ENCODE peak calls at places on chromosome 17, in nine cellular contexts. One of them, this sample, is unnamed.

GRCh38 chr17:3012926-3013581 is 50.4 kb downstream of the OR1D5 start:
- DNase-seq in activated T-helper 1 cell treated with anti-CD3 and anti-CD28 coated beads, Interleukin-2, amount 50 U/mL, for 16 hours: peak; percentile 17
- DNase-seq in posterior cingulate gyrus: peak; percentile 78
- DNase-seq in mammary epithelial cell: peak; percentile 26
- DNase-seq in stimulated activated naive B cell treated with anti-CD40 and anti-IgM and Interleukin-4, amounts not matched to agents 10 μg/mL and 1 μg/mL and 100 μg/mL, for 72 hours: peak; percentile 47
- DNase-seq in skeletal muscle cell: no peak
- DNase-seq in choroid plexus epithelial cell: peak; percentile 68
- DNase-seq in Panc1: peak; percentile 45
- DNase-seq in OCI-M1: peak; percentile 42
- DNase-seq in this sample: no peak

GRCh38 chr17:82848022-82848592 is 8.3 kb upstream of the ZNF750 start:
- DNase-seq in activated T-helper 1 cell treated with anti-CD3 and anti-CD28 coated beads, Interleukin-2, amount 50 U/mL, for 16 hours: no peak
- DNase-seq in posterior cingulate gyrus: no peak
- DNase-seq in mammary epithelial cell: peak; percentile 96
- DNase-seq in stimulated activated naive B cell treated with anti-CD40 and anti-IgM and Interleukin-4, amounts not matched to agents 10 μg/mL and 1 μg/mL and 100 μg/mL, for 72 hours: no peak
- DNase-seq in skeletal muscle cell: peak; percentile 60
- DNase-seq in choroid plexus epithelial cell: peak; percentile 90
- DNase-seq in Panc1: no peak
- DNase-seq in OCI-M1: no peak
- DNase-seq in this sample: peak; percentile 49

GRCh38 chr17:75241996-75242460 is 19.4 kb downstream of the GGA3 start:
- DNase-seq in activated T-helper 1 cell treated with anti-CD3 and anti-CD28 coated beads, Interleukin-2, amount 50 U/mL, for 16 hours: no peak
- DNase-seq in posterior cingulate gyrus: no peak
- DNase-seq in mammary epithelial cell: no peak
- DNase-seq in stimulated activated naive B cell treated with anti-CD40 and anti-IgM and Interleukin-4, amounts not matched to agents 10 μg/mL and 1 μg/mL and 100 μg/mL, for 72 hours: no peak
- DNase-seq in skeletal muscle cell: no peak
- DNase-seq in choroid plexus epithelial cell: no peak
- DNase-seq in Panc1: no peak
- DNase-seq in OCI-M1: no peak
- DNase-seq in this sample: no peak

GRCh38 chr17:51853857-51854256 is 304.7 kb downstream of the CA10 start:
- DNase-seq in activated T-helper 1 cell treated with anti-CD3 and anti-CD28 coated beads, Interleukin-2, amount 50 U/mL, for 16 hours: no peak
- DNase-seq in posterior cingulate gyrus: no peak
- DNase-seq in mammary epithelial cell: peak; percentile 28
- DNase-seq in stimulated activated naive B cell treated with anti-CD40 and anti-IgM and Interleukin-4, amounts not matched to agents 10 μg/mL and 1 μg/mL and 100 μg/mL, for 72 hours: no peak
- DNase-seq in skeletal muscle cell: no peak
- DNase-seq in choroid plexus epithelial cell: no peak
- DNase-seq in Panc1: no peak
- DNase-seq in OCI-M1: no peak
- DNase-seq in this sample: no peak

GRCh38 chr17:45983614-45984310 is 15.3 kb upstream of the STH start:
- DNase-seq in activated T-helper 1 cell treated with anti-CD3 and anti-CD28 coated beads, Interleukin-2, amount 50 U/mL, for 16 hours: no peak
- DNase-seq in posterior cingulate gyrus: no peak
- DNase-seq in mammary epithelial cell: no peak
- DNase-seq in stimulated activated naive B cell treated with anti-CD40 and anti-IgM and Interleukin-4, amounts not matched to agents 10 μg/mL and 1 μg/mL and 100 μg/mL, for 72 hours: no peak
- DNase-seq in skeletal muscle cell: no peak
- DNase-seq in choroid plexus epithelial cell: no peak
- DNase-seq in Panc1: no peak
- DNase-seq in OCI-M1: no peak
- DNase-seq in this sample: no peak

GRCh38 chr17:3827124-3827773 is 18.8 kb downstream of the NCBP3 start:
- DNase-seq in activated T-helper 1 cell treated with anti-CD3 and anti-CD28 coated beads, Interleukin-2, amount 50 U/mL, for 16 hours: peak; percentile 27
- DNase-seq in posterior cingulate gyrus: no peak
- DNase-seq in mammary epithelial cell: peak; percentile 51
- DNase-seq in stimulated activated naive B cell treated with anti-CD40 and anti-IgM and Interleukin-4, amounts not matched to agents 10 μg/mL and 1 μg/mL and 100 μg/mL, for 72 hours: peak; percentile 35
- DNase-seq in skeletal muscle cell: peak; percentile 17
- DNase-seq in choroid plexus epithelial cell: peak; percentile 85
- DNase-seq in Panc1: peak; percentile 43
- DNase-seq in OCI-M1: peak; percentile 80
- DNase-seq in this sample: no peak

GRCh38 chr17:30920683-30921543 is 832 bp upstream of the ADAP2 start:
- DNase-seq in activated T-helper 1 cell treated with anti-CD3 and anti-CD28 coated beads, Interleukin-2, amount 50 U/mL, for 16 hours: no peak
- DNase-seq in posterior cingulate gyrus: no peak
- DNase-seq in mammary epithelial cell: no peak
- DNase-seq in stimulated activated naive B cell treated with anti-CD40 and anti-IgM and Interleukin-4, amounts not matched to agents 10 μg/mL and 1 μg/mL and 100 μg/mL, for 72 hours: no peak
- DNase-seq in skeletal muscle cell: no peak
- DNase-seq in choroid plexus epithelial cell: no peak
- DNase-seq in Panc1: no peak
- DNase-seq in OCI-M1: no peak
- DNase-seq in this sample: no peak

GRCh38 chr17:79047923-79048825 is 24.2 kb downstream of the C1QTNF1 start:
- DNase-seq in activated T-helper 1 cell treated with anti-CD3 and anti-CD28 coated beads, Interleukin-2, amount 50 U/mL, for 16 hours: no peak
- DNase-seq in posterior cingulate gyrus: peak; percentile 66
- DNase-seq in mammary epithelial cell: no peak
- DNase-seq in stimulated activated naive B cell treated with anti-CD40 and anti-IgM and Interleukin-4, amounts not matched to agents 10 μg/mL and 1 μg/mL and 100 μg/mL, for 72 hours: no peak
- DNase-seq in skeletal muscle cell: no peak
- DNase-seq in choroid plexus epithelial cell: no peak
- DNase-seq in Panc1: no peak
- DNase-seq in OCI-M1: no peak
- DNase-seq in this sample: no peak

GRCh38 chr17:45137561-45138305 is 2.2 kb downstream of the ACBD4 start:
- DNase-seq in activated T-helper 1 cell treated with anti-CD3 and anti-CD28 coated beads, Interleukin-2, amount 50 U/mL, for 16 hours: no peak
- DNase-seq in posterior cingulate gyrus: peak; percentile 27
- DNase-seq in mammary epithelial cell: no peak
- DNase-seq in stimulated activated naive B cell treated with anti-CD40 and anti-IgM and Interleukin-4, amounts not matched to agents 10 μg/mL and 1 μg/mL and 100 μg/mL, for 72 hours: no peak
- DNase-seq in skeletal muscle cell: no peak
- DNase-seq in choroid plexus epithelial cell: no peak
- DNase-seq in Panc1: no peak
- DNase-seq in OCI-M1: no peak
- DNase-seq in this sample: no peak

GRCh38 chr17:64773836-64774761 is 112.0 kb upstream of the SMURF2 start:
- DNase-seq in activated T-helper 1 cell treated with anti-CD3 and anti-CD28 coated beads, Interleukin-2, amount 50 U/mL, for 16 hours: no peak
- DNase-seq in posterior cingulate gyrus: no peak
- DNase-seq in mammary epithelial cell: peak; percentile 83
- DNase-seq in stimulated activated naive B cell treated with anti-CD40 and anti-IgM and Interleukin-4, amounts not matched to agents 10 μg/mL and 1 μg/mL and 100 μg/mL, for 72 hours: no peak
- DNase-seq in skeletal muscle cell: no peak
- DNase-seq in choroid plexus epithelial cell: peak; percentile 65
- DNase-seq in Panc1: no peak
- DNase-seq in OCI-M1: peak; percentile 27
- DNase-seq in this sample: peak; percentile 22

GRCh38 chr17:64662774-64663367 is 764 bp upstream of the SMURF2 start:
- DNase-seq in activated T-helper 1 cell treated with anti-CD3 and anti-CD28 coated beads, Interleukin-2, amount 50 U/mL, for 16 hours: no peak
- DNase-seq in posterior cingulate gyrus: peak; percentile 58
- DNase-seq in mammary epithelial cell: no peak
- DNase-seq in stimulated activated naive B cell treated with anti-CD40 and anti-IgM and Interleukin-4, amounts not matched to agents 10 μg/mL and 1 μg/mL and 100 μg/mL, for 72 hours: no peak
- DNase-seq in skeletal muscle cell: no peak
- DNase-seq in choroid plexus epithelial cell: no peak
- DNase-seq in Panc1: no peak
- DNase-seq in OCI-M1: no peak
- DNase-seq in this sample: no peak

GRCh38 chr17:35210741-35211140 is 16.5 kb upstream of the SLC35G3 start:
- DNase-seq in activated T-helper 1 cell treated with anti-CD3 and anti-CD28 coated beads, Interleukin-2, amount 50 U/mL, for 16 hours: no peak
- DNase-seq in posterior cingulate gyrus: no peak
- DNase-seq in mammary epithelial cell: no peak
- DNase-seq in stimulated activated naive B cell treated with anti-CD40 and anti-IgM and Interleukin-4, amounts not matched to agents 10 μg/mL and 1 μg/mL and 100 μg/mL, for 72 hours: no peak
- DNase-seq in skeletal muscle cell: no peak
- DNase-seq in choroid plexus epithelial cell: no peak
- DNase-seq in Panc1: no peak
- DNase-seq in OCI-M1: no peak
- DNase-seq in this sample: no peak

GRCh38 chr17:42849451-42850157 is 1.4 kb upstream of the AOC3 start:
- DNase-seq in activated T-helper 1 cell treated with anti-CD3 and anti-CD28 coated beads, Interleukin-2, amount 50 U/mL, for 16 hours: no peak
- DNase-seq in posterior cingulate gyrus: no peak
- DNase-seq in mammary epithelial cell: no peak
- DNase-seq in stimulated activated naive B cell treated with anti-CD40 and anti-IgM and Interleukin-4, amounts not matched to agents 10 μg/mL and 1 μg/mL and 100 μg/mL, for 72 hours: no peak
- DNase-seq in skeletal muscle cell: no peak
- DNase-seq in choroid plexus epithelial cell: no peak
- DNase-seq in Panc1: no peak
- DNase-seq in OCI-M1: no peak
- DNase-seq in this sample: no peak

GRCh38 chr17:49898547-49899490 is 51.0 kb upstream of the TAC4 start:
- DNase-seq in activated T-helper 1 cell treated with anti-CD3 and anti-CD28 coated beads, Interleukin-2, amount 50 U/mL, for 16 hours: no peak
- DNase-seq in posterior cingulate gyrus: no peak
- DNase-seq in mammary epithelial cell: no peak
- DNase-seq in stimulated activated naive B cell treated with anti-CD40 and anti-IgM and Interleukin-4, amounts not matched to agents 10 μg/mL and 1 μg/mL and 100 μg/mL, for 72 hours: no peak
- DNase-seq in skeletal muscle cell: no peak
- DNase-seq in choroid plexus epithelial cell: peak; percentile 25
- DNase-seq in Panc1: no peak
- DNase-seq in OCI-M1: peak; percentile 9
- DNase-seq in this sample: no peak

GRCh38 chr17:60699090-60699489 is 21.4 kb downstream of the BCAS3 start:
- DNase-seq in activated T-helper 1 cell treated with anti-CD3 and anti-CD28 coated beads, Interleukin-2, amount 50 U/mL, for 16 hours: no peak
- DNase-seq in posterior cingulate gyrus: no peak
- DNase-seq in mammary epithelial cell: no peak
- DNase-seq in stimulated activated naive B cell treated with anti-CD40 and anti-IgM and Interleukin-4, amounts not matched to agents 10 μg/mL and 1 μg/mL and 100 μg/mL, for 72 hours: no peak
- DNase-seq in skeletal muscle cell: no peak
- DNase-seq in choroid plexus epithelial cell: no peak
- DNase-seq in Panc1: no peak
- DNase-seq in OCI-M1: no peak
- DNase-seq in this sample: no peak

GRCh38 chr17:52537368-52537767 is 378.9 kb upstream of the CA10 start:
- DNase-seq in activated T-helper 1 cell treated with anti-CD3 and anti-CD28 coated beads, Interleukin-2, amount 50 U/mL, for 16 hours: no peak
- DNase-seq in posterior cingulate gyrus: no peak
- DNase-seq in mammary epithelial cell: no peak
- DNase-seq in stimulated activated naive B cell treated with anti-CD40 and anti-IgM and Interleukin-4, amounts not matched to agents 10 μg/mL and 1 μg/mL and 100 μg/mL, for 72 hours: no peak
- DNase-seq in skeletal muscle cell: no peak
- DNase-seq in choroid plexus epithelial cell: no peak
- DNase-seq in Panc1: no peak
- DNase-seq in OCI-M1: no peak
- DNase-seq in this sample: no peak

GRCh38 chr17:44677136-44677535 is 12.4 kb downstream of the CCDC43 start:
- DNase-seq in activated T-helper 1 cell treated with anti-CD3 and anti-CD28 coated beads, Interleukin-2, amount 50 U/mL, for 16 hours: no peak
- DNase-seq in posterior cingulate gyrus: no peak
- DNase-seq in mammary epithelial cell: no peak
- DNase-seq in stimulated activated naive B cell treated with anti-CD40 and anti-IgM and Interleukin-4, amounts not matched to agents 10 μg/mL and 1 μg/mL and 100 μg/mL, for 72 hours: no peak
- DNase-seq in skeletal muscle cell: no peak
- DNase-seq in choroid plexus epithelial cell: peak; percentile 34
- DNase-seq in Panc1: no peak
- DNase-seq in OCI-M1: no peak
- DNase-seq in this sample: no peak

GRCh38 chr17:61117983-61118382 is 281.7 kb upstream of the TBX2 start:
- DNase-seq in activated T-helper 1 cell treated with anti-CD3 and anti-CD28 coated beads, Interleukin-2, amount 50 U/mL, for 16 hours: no peak
- DNase-seq in posterior cingulate gyrus: no peak
- DNase-seq in mammary epithelial cell: no peak
- DNase-seq in stimulated activated naive B cell treated with anti-CD40 and anti-IgM and Interleukin-4, amounts not matched to agents 10 μg/mL and 1 μg/mL and 100 μg/mL, for 72 hours: no peak
- DNase-seq in skeletal muscle cell: no peak
- DNase-seq in choroid plexus epithelial cell: no peak
- DNase-seq in Panc1: no peak
- DNase-seq in OCI-M1: no peak
- DNase-seq in this sample: no peak

GRCh38 chr17:33039874-33040273 is 48.2 kb downstream of the SPACA3 start:
- DNase-seq in activated T-helper 1 cell treated with anti-CD3 and anti-CD28 coated beads, Interleukin-2, amount 50 U/mL, for 16 hours: no peak
- DNase-seq in posterior cingulate gyrus: no peak
- DNase-seq in mammary epithelial cell: peak; percentile 90
- DNase-seq in stimulated activated naive B cell treated with anti-CD40 and anti-IgM and Interleukin-4, amounts not matched to agents 10 μg/mL and 1 μg/mL and 100 μg/mL, for 72 hours: no peak
- DNase-seq in skeletal muscle cell: peak; percentile 43
- DNase-seq in choroid plexus epithelial cell: peak; percentile 69
- DNase-seq in Panc1: no peak
- DNase-seq in OCI-M1: no peak
- DNase-seq in this sample: peak; percentile 84

GRCh38 chr17:16407911-16408588 is 7.3 kb upstream of the TRPV2 start:
- DNase-seq in activated T-helper 1 cell treated with anti-CD3 and anti-CD28 coated beads, Interleukin-2, amount 50 U/mL, for 16 hours: no peak
- DNase-seq in posterior cingulate gyrus: peak; percentile 81
- DNase-seq in mammary epithelial cell: peak; percentile 61
- DNase-seq in stimulated activated naive B cell treated with anti-CD40 and anti-IgM and Interleukin-4, amounts not matched to agents 10 μg/mL and 1 μg/mL and 100 μg/mL, for 72 hours: peak; percentile 63
- DNase-seq in skeletal muscle cell: no peak
- DNase-seq in choroid plexus epithelial cell: peak; percentile 81
- DNase-seq in Panc1: no peak
- DNase-seq in OCI-M1: peak; percentile 67
- DNase-seq in this sample: no peak

GRCh38 chr17:27609606-27610303 is 21.2 kb upstream of the LGALS9 start:
- DNase-seq in activated T-helper 1 cell treated with anti-CD3 and anti-CD28 coated beads, Interleukin-2, amount 50 U/mL, for 16 hours: no peak
- DNase-seq in posterior cingulate gyrus: peak; percentile 81
- DNase-seq in mammary epithelial cell: peak; percentile 42
- DNase-seq in stimulated activated naive B cell treated with anti-CD40 and anti-IgM and Interleukin-4, amounts not matched to agents 10 μg/mL and 1 μg/mL and 100 μg/mL, for 72 hours: no peak
- DNase-seq in skeletal muscle cell: no peak
- DNase-seq in choroid plexus epithelial cell: peak; percentile 72
- DNase-seq in Panc1: no peak
- DNase-seq in OCI-M1: peak; percentile 36
- DNase-seq in this sample: no peak

This sample was measured in HS-5.